ENCODE peak calls at places on chromosomes 1 and 21, in ten cellular contexts. F is transverse colon, R is astrocyte of the cerebellum, A is heart left ventricle, O is AG04450, J is BJ, H is NB4, U is fibroblast of pulmonary artery, I is psoas muscle, G is fibroblast of the aortic adventitia. Q is an unnamed sample.

GRCh38 chr1:202639500-202639899 is 70.8 kb downstream of the SYT2 start:
- DNase-seq in O (peak; percentile 39), I (no peak), F (no peak), G (no peak), H (no peak), J (peak; percentile 34), U (no peak), A (no peak), R (no peak), Q (no peak)

GRCh38 chr1:65681101-65681500 is 111.6 kb upstream of the PDE4B start:
- DNase-seq in I (no peak), G (peak; percentile 34), U (peak; percentile 57), O (peak; percentile 7), R (peak; percentile 8), F (no peak), J (no peak), H (no peak), A (no peak), Q (peak; percentile 4)

GRCh38 chr1:29657816-29658215 is 421.5 kb downstream of the PTPRU start:
- DNase-seq in F (no peak), G (no peak), I (no peak), J (no peak), U (no peak), H (no peak), R (no peak), O (no peak), A (no peak), Q (no peak)

GRCh38 chr21:44736291-44737004 is 25.1 kb upstream of the TSPEAR start:
- DNase-seq in O (no peak), F (peak; percentile 80), G (no peak), J (no peak), A (no peak), R (no peak), H (no peak), U (no peak), I (no peak), Q (no peak)

GRCh38 chr1:16189003-16189402 is 23.4 kb downstream of the ARHGEF19 start:
- DNase-seq in I (no peak), A (no peak), O (no peak), G (peak; percentile 54), F (peak; percentile 83), R (no peak), H (no peak), J (no peak), U (no peak), Q (no peak)

GRCh38 chr1:24830680-24831272 is 85.5 kb downstream of the CLIC4 start:
- DNase-seq in F (no peak), A (no peak), U (peak; percentile 89), H (peak; percentile 71), G (peak; percentile 87), I (no peak), J (peak; percentile 20), O (peak; percentile 36), R (peak; percentile 66), Q (no peak)

GRCh38 chr1:169127305-169127704 is 20.8 kb downstream of the ATP1B1 start:
- DNase-seq in R (no peak), G (no peak), H (no peak), O (no peak), F (no peak), A (no peak), I (no peak), U (no peak), J (no peak), Q (no peak)

GRCh38 chr1:230690101-230690500 is 23.8 kb downstream of the AGT start:
- DNase-seq in A (no peak), J (peak; percentile 32), G (no peak), O (no peak), I (no peak), F (no peak), U (no peak), R (no peak), H (no peak), Q (no peak)

GRCh38 chr1:168689726-168690602 is 39.0 kb downstream of the DPT start:
- DNase-seq in H (no peak), I (no peak), F (no peak), R (peak; percentile 53), A (peak; percentile 23), O (no peak), G (peak; percentile 78), U (peak; percentile 30), J (no peak), Q (no peak)

GRCh38 chr1:229117664-229118300 is 153.1 kb upstream of the RAB4A start:
- DNase-seq in O (peak; percentile 20), R (no peak), I (peak; percentile 43), F (peak; percentile 65), J (peak; percentile 16), G (peak; percentile 76), H (no peak), U (peak; percentile 58), A (peak; percentile 36), Q (peak; percentile 62)

GRCh38 chr1:233025156-233025555 is 74.7 kb downstream of the NTPCR start:
- DNase-seq in G (no peak), J (no peak), O (no peak), F (peak; percentile 71), A (peak; percentile 40), I (peak; percentile 16), H (peak; percentile 66), U (peak; percentile 33), R (peak; percentile 12), Q (no peak)

DNA sequence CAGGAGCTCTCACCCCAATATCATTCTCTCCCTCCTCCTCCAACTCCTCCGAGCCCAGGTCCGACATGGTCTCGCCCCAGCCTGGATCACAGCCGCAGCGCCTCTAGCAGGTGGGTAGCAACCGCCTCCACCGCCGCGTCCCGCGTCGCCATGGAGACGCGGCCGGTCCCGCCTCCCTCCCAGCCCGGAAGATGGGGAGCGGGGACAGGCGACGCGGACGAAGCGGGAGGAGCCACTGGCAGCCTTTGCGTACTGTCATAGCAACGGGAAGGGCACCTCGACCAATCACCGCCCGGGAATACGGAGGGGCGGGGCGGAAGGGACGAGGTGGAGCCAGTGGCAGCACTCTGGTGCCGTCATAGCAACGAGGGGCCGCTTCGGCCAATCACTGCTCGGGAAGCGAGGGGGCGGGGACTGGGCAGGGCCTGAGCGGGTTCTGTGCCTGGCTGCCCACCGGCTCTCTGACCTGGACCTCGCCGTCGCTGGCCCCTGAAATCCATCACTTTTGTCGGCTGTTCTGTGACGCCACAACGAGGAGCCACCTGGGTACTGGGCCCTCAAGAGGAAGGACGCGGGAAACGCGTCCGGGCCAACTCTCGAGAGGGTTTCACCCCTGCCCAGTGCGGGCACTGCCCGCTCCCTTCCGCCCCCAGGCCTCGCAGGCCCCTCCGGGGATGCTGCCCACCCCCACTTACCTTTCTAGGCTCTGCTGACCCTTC is at the start of gene RSPH1:
- DNase-seq in G (peak; percentile 94), R (peak; percentile 92), A (peak; percentile 100), F (peak; percentile 100), U (peak; percentile 98), H (peak; percentile 97), J (peak; percentile 91), I (peak; percentile 100), O (peak; percentile 88), Q (peak; percentile 92)
- TF ChIP-seq CTCF in G (no peak), R (no peak), A (no peak), F (no peak), U (no peak), H (no peak), J (peak; percentile 8), I (no peak), O (no peak), Q (no peak)

GRCh38 chr1:23421343-23421742 is 3.2 kb downstream of the TCEA3 start:
- DNase-seq in H (no peak), J (no peak), O (no peak), U (no peak), A (no peak), R (no peak), I (no peak), G (no peak), F (no peak), Q (no peak)

GRCh38 chr1:23422313-23422877 is 2.2 kb downstream of the TCEA3 start:
- DNase-seq in A (peak; percentile 74), H (peak; percentile 83), I (peak; percentile 73), G (peak; percentile 83), J (no peak), U (peak; percentile 82), O (peak; percentile 43), F (peak; percentile 89), R (no peak), Q (no peak)

GRCh38 chr1:23422955-23423354 is 1.6 kb downstream of the TCEA3 start:
- DNase-seq in H (no peak), O (no peak), A (no peak), J (no peak), F (peak; percentile 25), I (no peak), G (peak; percentile 46), U (no peak), R (no peak), Q (no peak)

GRCh38 chr1:23420778-23421177 is 3.8 kb downstream of the TCEA3 start:
- DNase-seq in A (no peak), I (no peak), O (no peak), R (no peak), H (no peak), J (no peak), G (no peak), F (no peak), U (no peak), Q (no peak)

DNA sequence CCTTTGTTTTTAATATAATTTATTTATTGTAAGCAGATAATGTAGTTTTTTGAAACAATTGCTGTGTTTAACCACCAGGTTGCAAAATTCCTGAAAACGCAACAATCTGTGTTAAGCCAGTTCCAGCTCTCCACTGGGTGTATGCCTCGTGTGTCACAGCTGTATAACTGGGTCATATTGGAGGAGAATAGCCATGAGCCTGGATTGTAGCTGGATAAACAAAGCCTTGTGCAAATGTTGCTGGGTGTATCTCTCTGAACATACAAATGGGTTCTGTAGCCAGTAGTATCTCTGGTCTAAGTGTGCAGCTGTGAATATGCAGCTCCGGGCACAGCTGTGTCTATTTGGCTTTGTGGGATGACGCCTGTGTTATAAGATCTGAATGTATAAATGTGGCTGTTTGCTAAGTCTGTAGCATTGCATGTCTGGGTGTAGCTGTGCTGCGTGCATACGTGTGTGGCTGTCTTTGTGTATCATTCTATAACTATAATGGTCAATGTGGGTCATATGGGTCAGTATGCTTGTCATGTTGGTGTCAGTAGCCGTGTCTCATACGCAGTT is 2.7 kb downstream of the TCEA3 start:
- DNase-seq in H (peak; percentile 41), I (no peak), G (peak; percentile 85), U (peak; percentile 74), J (no peak), A (no peak), R (no peak), F (peak; percentile 42), O (peak; percentile 82), Q (no peak)
- H3K4me3 ChIP-seq in H (no peak overlapping the region), I (peak overlapping the region; percentile 75), G (peak overlapping the region; percentile 10), U (no peak overlapping the region), J (no peak overlapping the region), A (peak overlapping the region; percentile 80), R (no peak overlapping the region), F (peak overlapping the region; percentile 86), O (peak overlapping the region; percentile 34), Q (no peak overlapping the region)

GRCh38 chr1:208748766-208749165 is 504.6 kb upstream of the PLXNA2 start:
- DNase-seq in O (no peak), H (no peak), A (no peak), J (no peak), G (no peak), R (no peak), U (no peak), I (no peak), F (no peak), Q (no peak)

GRCh38 chr1:208747979-208748378 is 503.8 kb upstream of the PLXNA2 start:
- DNase-seq in O (no peak), F (no peak), R (no peak), H (no peak), G (no peak), J (no peak), U (no peak), A (no peak), I (no peak), Q (no peak)
- TF ChIP-seq CTCF in O (no peak), F (no peak), R (no peak), H (no peak), G (no peak), J (no peak), U (no peak), A (no peak), I (no peak), Q (no peak)

GRCh38 chr1:181036107-181036843 is 2.5 kb downstream of the MR1 start:
- DNase-seq in F (no peak), J (no peak), G (no peak), R (no peak), H (no peak), A (no peak), O (no peak), I (no peak), U (no peak), Q (no peak)
- H3K4me3 ChIP-seq in F (no peak overlapping the region), J (no peak overlapping the region), G (no peak overlapping the region), R (no peak overlapping the region), H (no peak overlapping the region), A (no peak overlapping the region), O (no peak overlapping the region), I (no peak overlapping the region), U (no peak overlapping the region), Q (no peak overlapping the region)